ENCODE peak calls at places on chromosomes 16 and 17, in seven cellular contexts. One of them, this sample, is unnamed.

GRCh38 chr16:23871924-23872323 is 36.1 kb downstream of the PRKCB start:
- DNase-seq in GM12865: no peak
- DNase-seq in spleen: no peak
- DNase-seq in foreskin keratinocyte: no peak
- DNase-seq in AG10803: no peak
- DNase-seq in adrenal gland: no peak
- DNase-seq in PC-3: no peak
- DNase-seq in this sample: no peak

GRCh38 chr16:14002416-14002815 is 68.7 kb upstream of the MRTFB start:
- DNase-seq in GM12865: no peak
- DNase-seq in spleen: no peak
- DNase-seq in foreskin keratinocyte: no peak
- DNase-seq in AG10803: no peak
- DNase-seq in adrenal gland: no peak
- DNase-seq in PC-3: no peak
- DNase-seq in this sample: no peak

GRCh38 chr16:52547001-52547833 is at the start of gene TOX3:
- DNase-seq in GM12865: no peak
- DNase-seq in spleen: no peak
- DNase-seq in foreskin keratinocyte: no peak
- DNase-seq in AG10803: no peak
- DNase-seq in adrenal gland: no peak
- DNase-seq in PC-3: no peak
- DNase-seq in this sample: no peak

GRCh38 chr17:46201491-46201890 is 8.3 kb upstream of the KANSL1 start:
- DNase-seq in GM12865: no peak
- DNase-seq in spleen: no peak
- DNase-seq in foreskin keratinocyte: no peak
- DNase-seq in AG10803: no peak
- DNase-seq in adrenal gland: no peak
- DNase-seq in PC-3: no peak
- DNase-seq in this sample: no peak

GRCh38 chr17:44556114-44556853 is 1.0 kb upstream of the FZD2 start:
- DNase-seq in GM12865: peak
- DNase-seq in spleen: no peak
- DNase-seq in foreskin keratinocyte: no peak
- DNase-seq in AG10803: peak
- DNase-seq in adrenal gland: peak
- DNase-seq in PC-3: peak
- DNase-seq in this sample: peak

GRCh38 chr16:9441021-9441420 is 349.6 kb downstream of the HAPSTR1 start:
- DNase-seq in GM12865: no peak
- DNase-seq in spleen: no peak
- DNase-seq in foreskin keratinocyte: no peak
- DNase-seq in AG10803: no peak
- DNase-seq in adrenal gland: no peak
- DNase-seq in PC-3: no peak
- DNase-seq in this sample: no peak

GRCh38 chr16:29789775-29790182 is 772 bp upstream of the KIF22 start:
- DNase-seq in GM12865: peak
- DNase-seq in spleen: peak
- DNase-seq in foreskin keratinocyte: no peak
- DNase-seq in AG10803: no peak
- DNase-seq in adrenal gland: no peak
- DNase-seq in PC-3: no peak
- DNase-seq in this sample: no peak

GRCh38 chr17:45302649-45303173 is 14.1 kb downstream of the MAP3K14 start:
- DNase-seq in GM12865: peak
- DNase-seq in spleen: peak
- DNase-seq in foreskin keratinocyte: no peak
- DNase-seq in AG10803: peak
- DNase-seq in adrenal gland: peak
- DNase-seq in PC-3: no peak
- DNase-seq in this sample: peak

GRCh38 chr16:10988164-10988803 is 43.9 kb downstream of the CLEC16A start:
- DNase-seq in GM12865: peak
- DNase-seq in spleen: no peak
- DNase-seq in foreskin keratinocyte: no peak
- DNase-seq in AG10803: no peak
- DNase-seq in adrenal gland: no peak
- DNase-seq in PC-3: peak
- DNase-seq in this sample: peak

GRCh38 chr17:40355804-40356758 is 8.5 kb downstream of the GJD3 start:
- DNase-seq in GM12865: no peak
- DNase-seq in spleen: peak
- DNase-seq in foreskin keratinocyte: no peak
- DNase-seq in AG10803: no peak
- DNase-seq in adrenal gland: no peak
- DNase-seq in PC-3: no peak
- DNase-seq in this sample: no peak

GRCh38 chr16:57824880-57825279 is 22.6 kb upstream of the KIFC3 start:
- DNase-seq in GM12865: no peak
- DNase-seq in spleen: peak
- DNase-seq in foreskin keratinocyte: no peak
- DNase-seq in AG10803: no peak
- DNase-seq in adrenal gland: no peak
- DNase-seq in PC-3: peak
- DNase-seq in this sample: no peak

GRCh38 chr17:60941028-60941427 is 263.4 kb downstream of the BCAS3 start:
- DNase-seq in GM12865: no peak
- DNase-seq in spleen: no peak
- DNase-seq in foreskin keratinocyte: no peak
- DNase-seq in AG10803: peak
- DNase-seq in adrenal gland: peak
- DNase-seq in PC-3: no peak
- DNase-seq in this sample: no peak

GRCh38 chr16:49884033-49884707 is 28.3 kb upstream of the ZNF423 start:
- DNase-seq in GM12865: no peak
- DNase-seq in spleen: no peak
- DNase-seq in foreskin keratinocyte: no peak
- DNase-seq in AG10803: no peak
- DNase-seq in adrenal gland: no peak
- DNase-seq in PC-3: no peak
- DNase-seq in this sample: no peak

GRCh38 chr17:29291163-29291752 is 2.7 kb downstream of the NUFIP2 start:
- DNase-seq in GM12865: peak
- DNase-seq in spleen: no peak
- DNase-seq in foreskin keratinocyte: peak
- DNase-seq in AG10803: peak
- DNase-seq in adrenal gland: peak
- DNase-seq in PC-3: peak
- DNase-seq in this sample: peak
- TF ChIP-seq CTCF in GM12865: peak
- TF ChIP-seq CTCF in spleen: peak
- TF ChIP-seq CTCF in foreskin keratinocyte: peak
- TF ChIP-seq CTCF in AG10803: peak
- TF ChIP-seq CTCF in adrenal gland: peak
- TF ChIP-seq CTCF in PC-3: peak
- TF ChIP-seq CTCF in this sample: peak

DNA sequence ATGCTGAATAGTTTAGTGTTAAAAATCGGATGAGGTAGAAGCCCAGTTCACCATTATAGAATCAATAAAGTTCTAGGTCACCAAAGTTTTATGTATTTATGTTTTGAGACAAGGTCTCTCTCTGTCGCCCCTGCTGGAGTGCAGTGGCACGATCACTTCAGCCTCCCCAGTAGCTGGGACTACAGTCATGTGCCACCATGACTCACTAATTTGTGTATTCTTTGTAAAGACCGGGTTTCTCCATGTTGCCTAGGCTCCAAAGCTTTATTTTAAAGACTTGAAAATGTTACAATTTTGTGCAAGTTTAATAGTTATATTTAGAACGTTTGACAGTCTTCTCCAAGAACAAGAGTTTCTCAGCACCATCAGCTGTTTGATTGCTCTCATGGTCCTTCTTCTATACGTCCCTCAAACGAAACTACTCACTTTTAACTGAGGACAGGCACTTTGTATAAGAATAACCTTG is 32.1 kb downstream of the NDE1 start:
- DNase-seq in GM12865: peak
- DNase-seq in spleen: no peak
- DNase-seq in foreskin keratinocyte: peak
- DNase-seq in AG10803: peak
- DNase-seq in adrenal gland: peak
- DNase-seq in PC-3: peak
- DNase-seq in this sample: peak
- TF ChIP-seq CTCF in GM12865: peak
- TF ChIP-seq CTCF in spleen: peak
- TF ChIP-seq CTCF in foreskin keratinocyte: peak
- TF ChIP-seq CTCF in AG10803: peak
- TF ChIP-seq CTCF in adrenal gland: peak
- TF ChIP-seq CTCF in PC-3: peak
- TF ChIP-seq CTCF in this sample: peak

GRCh38 chr17:28247671-28248556 is 71.1 kb upstream of the TMEM97 start:
- DNase-seq in GM12865: no peak
- DNase-seq in spleen: no peak
- DNase-seq in foreskin keratinocyte: no peak
- DNase-seq in AG10803: no peak
- DNase-seq in adrenal gland: no peak
- DNase-seq in PC-3: no peak
- DNase-seq in this sample: no peak
- TF ChIP-seq CTCF in GM12865: no peak
- TF ChIP-seq CTCF in spleen: no peak
- TF ChIP-seq CTCF in foreskin keratinocyte: no peak
- TF ChIP-seq CTCF in AG10803: no peak
- TF ChIP-seq CTCF in adrenal gland: no peak
- TF ChIP-seq CTCF in PC-3: no peak
- TF ChIP-seq CTCF in this sample: no peak

GRCh38 chr17:55416000-55416399 is 5.6 kb downstream of the MMD start:
- DNase-seq in GM12865: no peak
- DNase-seq in spleen: no peak
- DNase-seq in foreskin keratinocyte: no peak
- DNase-seq in AG10803: no peak
- DNase-seq in adrenal gland: no peak
- DNase-seq in PC-3: no peak
- DNase-seq in this sample: no peak
- TF ChIP-seq CTCF in GM12865: no peak
- TF ChIP-seq CTCF in spleen: no peak
- TF ChIP-seq CTCF in foreskin keratinocyte: no peak
- TF ChIP-seq CTCF in AG10803: no peak
- TF ChIP-seq CTCF in adrenal gland: no peak
- TF ChIP-seq CTCF in PC-3: no peak
- TF ChIP-seq CTCF in this sample: no peak

GRCh38 chr16:66928702-66929388 is 3.5 kb upstream of the RRAD start:
- DNase-seq in GM12865: peak
- DNase-seq in spleen: no peak
- DNase-seq in foreskin keratinocyte: no peak
- DNase-seq in AG10803: peak
- DNase-seq in adrenal gland: peak
- DNase-seq in PC-3: no peak
- DNase-seq in this sample: peak
- TF ChIP-seq CTCF in GM12865: peak
- TF ChIP-seq CTCF in spleen: no peak
- TF ChIP-seq CTCF in foreskin keratinocyte: peak
- TF ChIP-seq CTCF in AG10803: peak
- TF ChIP-seq CTCF in adrenal gland: peak
- TF ChIP-seq CTCF in PC-3: peak
- TF ChIP-seq CTCF in this sample: peak

This sample was measured in activated CD8-positive, alpha-beta T cell treated with anti-CD3 and anti-CD28 coated beads for 36 hours.